ENCODE peak calls at places on chromosomes 7 and 10, in nine cellular contexts. X is Peyer's patch, B is heart right ventricle, C is H1, P is fibroblast of lung, G is right lobe of liver, Y is right atrium auricular region, H is AG04450, V is iPS DF 6.9. S is an unnamed sample.

GRCh38 chr10:88687853-88688467 is 18.1 kb upstream of the LIPK start:
- DNase-seq in G (no peak), H (no peak), P (peak; percentile 17), C (no peak), X (no peak), B (no peak), V (no peak), Y (no peak), S (no peak)

GRCh38 chr7:22786290-22786932 is 36.2 kb downstream of the TOMM7 start:
- DNase-seq in P (no peak), V (no peak), H (no peak), X (no peak), Y (no peak), C (no peak), B (no peak), G (no peak), S (no peak)

GRCh38 chr7:36155811-36156361 is 2.8 kb downstream of the EEPD1 start:
- DNase-seq in Y (no peak), C (no peak), X (no peak), H (no peak), B (peak; percentile 79), P (peak; percentile 27), G (peak; percentile 91), V (no peak), S (peak; percentile 80)

GRCh38 chr7:148262721-148263229 is 327.8 kb upstream of the C7orf33 start:
- DNase-seq in P (peak; percentile 6), B (peak; percentile 49), X (peak; percentile 68), V (peak; percentile 80), G (peak; percentile 68), C (peak; percentile 64), H (no peak), Y (peak; percentile 79), S (peak; percentile 5)

GRCh38 chr7:101936612-101937231 is 119.3 kb downstream of the CUX1 start:
- DNase-seq in X (peak; percentile 52), G (no peak), Y (peak; percentile 79), B (peak; percentile 38), V (peak; percentile 80), H (no peak), P (peak; percentile 25), C (peak; percentile 65), S (no peak)

GRCh38 chr10:93061594-93062498 is 1.2 kb downstream of the CYP26C1 start:
- DNase-seq in X (peak; percentile 52), P (no peak), Y (peak; percentile 46), G (no peak), B (no peak), V (no peak), C (no peak), H (no peak), S (no peak)

GRCh38 chr10:113683300-113683699 is 3.6 kb downstream of the CASP7 start:
- DNase-seq in Y (no peak), G (no peak), H (no peak), B (no peak), X (no peak), P (no peak), V (no peak), C (no peak), S (no peak)

GRCh38 chr10:60130130-60130579 is 223.8 kb upstream of the CCDC6 start:
- DNase-seq in V (no peak), Y (no peak), P (no peak), X (peak; percentile 69), C (no peak), G (no peak), H (no peak), B (no peak), S (peak; percentile 36)

GRCh38 chr7:74254858-74255379 is 720 bp upstream of the RFC2 start:
- DNase-seq in Y (no peak), H (no peak), X (no peak), G (no peak), V (no peak), B (no peak), C (no peak), P (no peak), S (no peak)

GRCh38 chr10:11609492-11610093 is 1.9 kb downstream of the USP6NL start:
- DNase-seq in G (no peak), V (no peak), C (no peak), Y (no peak), X (no peak), P (no peak), B (no peak), H (no peak), S (no peak)

GRCh38 chr7:95592570-95592969 is 3.7 kb downstream of the PDK4 start:
- DNase-seq in H (no peak), Y (no peak), B (no peak), C (no peak), G (no peak), V (no peak), P (no peak), X (no peak), S (no peak)
- H3K27ac ChIP-seq in H (no peak overlapping the region), Y (peak overlapping the region; percentile 100), B (no peak overlapping the region), C (no peak overlapping the region), G (no peak overlapping the region), V (no peak overlapping the region), P (no peak overlapping the region), X (peak overlapping the region; percentile 75), S (peak overlapping the region; percentile 95)

DNA sequence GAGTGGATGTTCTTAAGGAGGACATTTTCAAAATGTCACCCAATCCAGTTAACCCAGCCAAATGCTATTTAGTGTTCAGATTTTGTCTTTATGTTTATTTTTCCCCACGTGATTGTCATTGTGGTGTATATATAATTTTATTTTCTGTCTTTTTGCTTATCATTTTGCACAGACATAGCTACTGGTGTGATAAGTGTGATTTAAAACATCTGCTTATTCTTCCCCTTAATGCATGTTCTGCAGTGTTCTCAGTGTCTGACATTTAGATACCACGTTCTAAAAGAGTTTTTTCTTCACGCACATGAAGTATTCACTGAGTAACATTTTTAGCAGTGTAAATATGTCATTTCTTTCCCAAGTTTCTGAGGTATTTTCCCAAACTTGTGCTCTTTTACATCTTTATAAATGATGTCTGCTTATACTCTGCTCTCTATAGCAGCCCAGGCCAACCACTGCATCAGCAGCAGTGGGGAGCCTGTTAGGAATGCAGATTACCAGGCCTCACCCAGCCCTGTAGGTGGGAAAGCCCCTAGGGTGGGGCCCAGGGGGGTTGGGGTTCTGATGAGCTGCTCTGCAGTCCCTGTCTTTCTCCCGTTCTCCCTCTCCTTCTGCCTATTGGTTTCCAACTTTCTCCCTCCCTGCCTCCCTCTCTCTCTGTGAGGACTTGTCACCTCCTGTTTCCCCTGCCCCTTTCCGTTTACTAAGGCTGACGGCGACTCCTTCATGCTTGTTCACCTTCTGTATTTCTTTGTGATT is 20.8 kb downstream of the ADCY1 start:
- DNase-seq in P (no peak), C (no peak), H (no peak), X (no peak), Y (peak; percentile 36), B (no peak), G (no peak), V (no peak), S (no peak)
- H3K27me3 ChIP-seq in P (no peaks in the 10 kb centered on the region), C (no peaks in the 10 kb centered on the region), H (no peaks in the 10 kb centered on the region), X (no peaks in the 10 kb centered on the region), Y (no peaks in the 10 kb centered on the region), B (no peaks in the 10 kb centered on the region), G (no peaks in the 10 kb centered on the region), V (no peaks in the 10 kb centered on the region), S (no peaks in the 10 kb centered on the region)

GRCh38 chr10:30115391-30116253 is 56.2 kb upstream of the JCAD start:
- DNase-seq in B (no peak), P (peak; percentile 62), H (no peak), G (no peak), Y (no peak), X (no peak), C (no peak), V (no peak), S (no peak)
- H3K4me3 ChIP-seq in B (no peak overlapping the region), P (no peak overlapping the region), H (no peak overlapping the region), G (no peak overlapping the region), Y (peak overlapping the region; percentile 23), X (no peak overlapping the region), C (no peak overlapping the region), V (no peak overlapping the region), S (no peak overlapping the region)

GRCh38 chr10:74598891-74599566 is 227.4 kb upstream of the KAT6B start:
- DNase-seq in V (no peak), Y (no peak), P (peak; percentile 20), H (no peak), C (no peak), G (no peak), X (no peak), B (no peak), S (no peak)

GRCh38 chr10:74596713-74597112 is 229.7 kb upstream of the KAT6B start:
- DNase-seq in G (no peak), H (no peak), C (no peak), B (no peak), P (no peak), X (no peak), Y (no peak), V (no peak), S (no peak)

GRCh38 chr10:74589226-74589673 is 237.2 kb upstream of the KAT6B start:
- DNase-seq in H (peak; percentile 94), B (peak; percentile 94), G (peak; percentile 89), P (peak; percentile 99), V (no peak), X (peak; percentile 56), Y (peak; percentile 94), C (no peak), S (peak; percentile 72)

GRCh38 chr10:74593470-74593869 is 232.9 kb upstream of the KAT6B start:
- DNase-seq in B (no peak), Y (no peak), G (no peak), P (peak; percentile 42), H (peak; percentile 60), V (no peak), C (no peak), X (no peak), S (no peak)
- H3K27ac ChIP-seq in B (no peak overlapping the region), Y (peak overlapping the region; percentile 45), G (no peak overlapping the region), P (no peak overlapping the region), H (no peak overlapping the region), V (no peak overlapping the region), C (no peak overlapping the region), X (no peak overlapping the region), S (no peak overlapping the region)

GRCh38 chr10:8054243-8054497 is 318 bp upstream of the GATA3 start:
- DNase-seq in B (no peak), P (peak; percentile 48), G (no peak), V (no peak), Y (no peak), X (no peak), C (no peak), H (no peak), S (no peak)
- H3K27me3 ChIP-seq in B (peaks cover 24% of the 10 kb centered on the region), P (peaks cover 73% of the 10 kb centered on the region), G (peaks cover 22% of the 10 kb centered on the region), V (peaks cover 74% of the 10 kb centered on the region), Y (peaks cover 66% of the 10 kb centered on the region), X (no peaks in the 10 kb centered on the region), C (peaks cover 70% of the 10 kb centered on the region), H (peaks cover 78% of the 10 kb centered on the region), S (peaks cover 97% of the 10 kb centered on the region)

GRCh38 chr7:137916980-137917645 is 70.3 kb upstream of the DGKI start:
- DNase-seq in Y (no peak), H (no peak), V (no peak), C (no peak), G (no peak), P (no peak), B (no peak), X (no peak), S (no peak)
- H3K4me3 ChIP-seq in Y (no peak overlapping the region), H (no peak overlapping the region), V (no peak overlapping the region), C (no peak overlapping the region), G (no peak overlapping the region), P (no peak overlapping the region), B (no peak overlapping the region), X (no peak overlapping the region), S (no peak overlapping the region)